ENCODE peak calls at places on chromosomes 13 and 19, in seven cellular contexts. One of them, this sample, is unnamed.

GRCh38 chr19:33064117-33064777 is 441 bp downstream of the RHPN2 start:
- DNase-seq in tibial nerve: no peak
- DNase-seq in thoracic aorta: no peak
- DNase-seq in dorsolateral prefrontal cortex: no peak
- DNase-seq in A673: peak; percentile 46
- DNase-seq in effector memory CD4-positive, alpha-beta T cell: no peak
- DNase-seq in mammary epithelial cell: no peak
- DNase-seq in this sample: no peak

GRCh38 chr19:16164222-16164890 is 9.0 kb downstream of the CIB3 start:
- DNase-seq in tibial nerve: no peak
- DNase-seq in thoracic aorta: no peak
- DNase-seq in dorsolateral prefrontal cortex: no peak
- DNase-seq in A673: no peak
- DNase-seq in effector memory CD4-positive, alpha-beta T cell: no peak
- DNase-seq in mammary epithelial cell: no peak
- DNase-seq in this sample: no peak

GRCh38 chr13:45269204-45269603 is 68.4 kb upstream of the KCTD4 start:
- DNase-seq in tibial nerve: no peak
- DNase-seq in thoracic aorta: no peak
- DNase-seq in dorsolateral prefrontal cortex: no peak
- DNase-seq in A673: no peak
- DNase-seq in effector memory CD4-positive, alpha-beta T cell: no peak
- DNase-seq in mammary epithelial cell: peak; percentile 34
- DNase-seq in this sample: no peak

GRCh38 chr13:29452773-29453574 is 142.5 kb downstream of the SLC7A1 start:
- DNase-seq in tibial nerve: no peak
- DNase-seq in thoracic aorta: no peak
- DNase-seq in dorsolateral prefrontal cortex: no peak
- DNase-seq in A673: peak; percentile 25
- DNase-seq in effector memory CD4-positive, alpha-beta T cell: no peak
- DNase-seq in mammary epithelial cell: no peak
- DNase-seq in this sample: no peak

GRCh38 chr13:112057736-112058518 is 9.0 kb upstream of the SOX1 start:
- DNase-seq in tibial nerve: no peak
- DNase-seq in thoracic aorta: no peak
- DNase-seq in dorsolateral prefrontal cortex: no peak
- DNase-seq in A673: peak; percentile 43
- DNase-seq in effector memory CD4-positive, alpha-beta T cell: no peak
- DNase-seq in mammary epithelial cell: no peak
- DNase-seq in this sample: peak; percentile 77

GRCh38 chr19:40284501-40285352 is at the start of gene AKT2:
- DNase-seq in tibial nerve: peak; percentile 18
- DNase-seq in thoracic aorta: no peak
- DNase-seq in dorsolateral prefrontal cortex: no peak
- DNase-seq in A673: peak; percentile 91
- DNase-seq in effector memory CD4-positive, alpha-beta T cell: peak; percentile 68
- DNase-seq in mammary epithelial cell: peak; percentile 9
- DNase-seq in this sample: peak; percentile 49

GRCh38 chr13:52159159-52159982 is at the start of gene NEK3:
- DNase-seq in tibial nerve: peak; percentile 41
- DNase-seq in thoracic aorta: peak; percentile 17
- DNase-seq in dorsolateral prefrontal cortex: peak; percentile 72
- DNase-seq in A673: peak; percentile 77
- DNase-seq in effector memory CD4-positive, alpha-beta T cell: peak; percentile 25
- DNase-seq in mammary epithelial cell: peak; percentile 46
- DNase-seq in this sample: no peak

GRCh38 chr19:41551212-41551610 is 24.8 kb upstream of the CEACAM21 start:
- DNase-seq in tibial nerve: no peak
- DNase-seq in thoracic aorta: no peak
- DNase-seq in dorsolateral prefrontal cortex: no peak
- DNase-seq in A673: no peak
- DNase-seq in effector memory CD4-positive, alpha-beta T cell: no peak
- DNase-seq in mammary epithelial cell: no peak
- DNase-seq in this sample: no peak

GRCh38 chr19:50275577-50276368 is 53.4 kb downstream of the KCNC3 start:
- DNase-seq in tibial nerve: no peak
- DNase-seq in thoracic aorta: no peak
- DNase-seq in dorsolateral prefrontal cortex: no peak
- DNase-seq in A673: no peak
- DNase-seq in effector memory CD4-positive, alpha-beta T cell: no peak
- DNase-seq in mammary epithelial cell: no peak
- DNase-seq in this sample: no peak

GRCh38 chr13:36370108-36370429 is 23.9 kb upstream of the SPART start:
- DNase-seq in tibial nerve: peak; percentile 27
- DNase-seq in thoracic aorta: no peak
- DNase-seq in dorsolateral prefrontal cortex: peak; percentile 79
- DNase-seq in A673: no peak
- DNase-seq in effector memory CD4-positive, alpha-beta T cell: no peak
- DNase-seq in mammary epithelial cell: no peak
- DNase-seq in this sample: no peak

GRCh38 chr19:12202250-12202649 is 39.4 kb downstream of the ZNF136 start:
- DNase-seq in tibial nerve: no peak
- DNase-seq in thoracic aorta: no peak
- DNase-seq in dorsolateral prefrontal cortex: no peak
- DNase-seq in A673: peak; percentile 15
- DNase-seq in effector memory CD4-positive, alpha-beta T cell: peak; percentile 5
- DNase-seq in mammary epithelial cell: no peak
- DNase-seq in this sample: no peak

GRCh38 chr13:44155422-44156293 is 218.0 kb upstream of the SERP2 start:
- DNase-seq in tibial nerve: peak; percentile 59
- DNase-seq in thoracic aorta: peak; percentile 18
- DNase-seq in dorsolateral prefrontal cortex: peak; percentile 68
- DNase-seq in A673: no peak
- DNase-seq in effector memory CD4-positive, alpha-beta T cell: no peak
- DNase-seq in mammary epithelial cell: no peak
- DNase-seq in this sample: no peak

GRCh38 chr13:66513728-66514127 is 716.4 kb downstream of the PCDH9 start:
- DNase-seq in tibial nerve: no peak
- DNase-seq in thoracic aorta: no peak
- DNase-seq in dorsolateral prefrontal cortex: no peak
- DNase-seq in A673: peak; percentile 31
- DNase-seq in effector memory CD4-positive, alpha-beta T cell: no peak
- DNase-seq in mammary epithelial cell: no peak
- DNase-seq in this sample: no peak

GRCh38 chr19:852136-853013 is at the start of gene ELANE:
- DNase-seq in tibial nerve: no peak
- DNase-seq in thoracic aorta: no peak
- DNase-seq in dorsolateral prefrontal cortex: no peak
- DNase-seq in A673: no peak
- DNase-seq in effector memory CD4-positive, alpha-beta T cell: no peak
- DNase-seq in mammary epithelial cell: no peak
- DNase-seq in this sample: no peak

GRCh38 chr13:50426932-50427331 is 411.7 kb downstream of the KCNRG start:
- DNase-seq in tibial nerve: no peak
- DNase-seq in thoracic aorta: no peak
- DNase-seq in dorsolateral prefrontal cortex: no peak
- DNase-seq in A673: no peak
- DNase-seq in effector memory CD4-positive, alpha-beta T cell: no peak
- DNase-seq in mammary epithelial cell: no peak
- DNase-seq in this sample: no peak

GRCh38 chr19:30338878-30339623 is 33.1 kb upstream of the ZNF536 start:
- DNase-seq in tibial nerve: no peak
- DNase-seq in thoracic aorta: no peak
- DNase-seq in dorsolateral prefrontal cortex: peak; percentile 34
- DNase-seq in A673: no peak
- DNase-seq in effector memory CD4-positive, alpha-beta T cell: no peak
- DNase-seq in mammary epithelial cell: no peak
- DNase-seq in this sample: no peak

GRCh38 chr19:35045667-35046300 is 4.3 kb downstream of the HPN start:
- DNase-seq in tibial nerve: no peak
- DNase-seq in thoracic aorta: no peak
- DNase-seq in dorsolateral prefrontal cortex: no peak
- DNase-seq in A673: peak; percentile 62
- DNase-seq in effector memory CD4-positive, alpha-beta T cell: no peak
- DNase-seq in mammary epithelial cell: peak; percentile 35
- DNase-seq in this sample: peak; percentile 68

GRCh38 chr19:14941189-14941588 is at the start of gene OR7C2:
- DNase-seq in tibial nerve: no peak
- DNase-seq in thoracic aorta: no peak
- DNase-seq in dorsolateral prefrontal cortex: no peak
- DNase-seq in A673: no peak
- DNase-seq in effector memory CD4-positive, alpha-beta T cell: no peak
- DNase-seq in mammary epithelial cell: no peak
- DNase-seq in this sample: no peak

GRCh38 chr19:54560881-54561385 is 12.7 kb upstream of the LILRA2 start:
- DNase-seq in tibial nerve: no peak
- DNase-seq in thoracic aorta: no peak
- DNase-seq in dorsolateral prefrontal cortex: no peak
- DNase-seq in A673: no peak
- DNase-seq in effector memory CD4-positive, alpha-beta T cell: no peak
- DNase-seq in mammary epithelial cell: no peak
- DNase-seq in this sample: no peak

GRCh38 chr19:39765091-39766076 is 13.3 kb upstream of the LEUTX start:
- DNase-seq in tibial nerve: peak; percentile 21
- DNase-seq in thoracic aorta: no peak
- DNase-seq in dorsolateral prefrontal cortex: no peak
- DNase-seq in A673: peak; percentile 68
- DNase-seq in effector memory CD4-positive, alpha-beta T cell: peak; percentile 1
- DNase-seq in mammary epithelial cell: peak; percentile 13
- DNase-seq in this sample: no peak

GRCh38 chr13:89695343-89696257 is 1651.9 kb upstream of the MIR17HG start:
- DNase-seq in tibial nerve: peak; percentile 35
- DNase-seq in thoracic aorta: no peak
- DNase-seq in dorsolateral prefrontal cortex: no peak
- DNase-seq in A673: peak; percentile 76
- DNase-seq in effector memory CD4-positive, alpha-beta T cell: no peak
- DNase-seq in mammary epithelial cell: peak; percentile 44
- DNase-seq in this sample: peak; percentile 37

GRCh38 chr13:52650731-52651130 is 1.9 kb upstream of the SUGT1 start:
- DNase-seq in tibial nerve: no peak
- DNase-seq in thoracic aorta: no peak
- DNase-seq in dorsolateral prefrontal cortex: no peak
- DNase-seq in A673: no peak
- DNase-seq in effector memory CD4-positive, alpha-beta T cell: no peak
- DNase-seq in mammary epithelial cell: no peak
- DNase-seq in this sample: no peak

GRCh38 chr13:48010698-48011097 is 9.6 kb upstream of the SUCLA2 start:
- DNase-seq in tibial nerve: no peak
- DNase-seq in thoracic aorta: no peak
- DNase-seq in dorsolateral prefrontal cortex: no peak
- DNase-seq in A673: no peak
- DNase-seq in effector memory CD4-positive, alpha-beta T cell: no peak
- DNase-seq in mammary epithelial cell: no peak
- DNase-seq in this sample: no peak

GRCh38 chr13:51122868-51123267 is 11.8 kb upstream of the C13orf42 start:
- DNase-seq in tibial nerve: no peak
- DNase-seq in thoracic aorta: no peak
- DNase-seq in dorsolateral prefrontal cortex: no peak
- DNase-seq in A673: no peak
- DNase-seq in effector memory CD4-positive, alpha-beta T cell: no peak
- DNase-seq in mammary epithelial cell: no peak
- DNase-seq in this sample: peak; percentile 16

GRCh38 chr13:110965038-110965754 is 50.3 kb upstream of the ANKRD10 start:
- DNase-seq in tibial nerve: no peak
- DNase-seq in thoracic aorta: no peak
- DNase-seq in dorsolateral prefrontal cortex: no peak
- DNase-seq in A673: no peak
- DNase-seq in effector memory CD4-positive, alpha-beta T cell: no peak
- DNase-seq in mammary epithelial cell: peak; percentile 96
- DNase-seq in this sample: no peak

GRCh38 chr13:110914293-110915056 is 394 bp downstream of the ANKRD10 start:
- DNase-seq in tibial nerve: peak; percentile 64
- DNase-seq in thoracic aorta: peak; percentile 21
- DNase-seq in dorsolateral prefrontal cortex: peak; percentile 75
- DNase-seq in A673: peak; percentile 82
- DNase-seq in effector memory CD4-positive, alpha-beta T cell: peak; percentile 44
- DNase-seq in mammary epithelial cell: no peak
- DNase-seq in this sample: peak; percentile 76

GRCh38 chr13:42110410-42111155 is 62.1 kb downstream of the DGKH start:
- DNase-seq in tibial nerve: peak; percentile 64
- DNase-seq in thoracic aorta: no peak
- DNase-seq in dorsolateral prefrontal cortex: no peak
- DNase-seq in A673: peak; percentile 80
- DNase-seq in effector memory CD4-positive, alpha-beta T cell: no peak
- DNase-seq in mammary epithelial cell: peak; percentile 73
- DNase-seq in this sample: peak; percentile 76

DNA sequence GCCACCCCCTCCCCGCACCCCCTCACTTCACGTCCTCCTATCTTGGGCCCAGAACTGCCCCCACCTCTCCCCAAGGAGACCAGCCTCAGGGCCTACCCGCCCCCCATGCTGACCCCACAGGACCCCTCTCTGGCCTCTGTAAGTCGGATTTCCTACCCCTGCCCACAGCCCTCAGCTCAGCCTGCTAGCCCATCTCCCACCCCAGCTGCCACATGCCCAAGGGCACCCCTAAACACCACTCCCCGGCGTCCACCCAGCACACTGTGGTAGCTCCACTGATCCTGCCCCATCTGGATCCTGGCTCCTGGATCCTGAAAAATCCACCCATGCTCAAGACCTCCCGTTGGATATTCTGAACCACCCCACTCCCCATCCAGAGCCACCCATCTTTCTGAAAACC is 805 bp downstream of the EVI5L start:
- DNase-seq in tibial nerve: no peak
- DNase-seq in thoracic aorta: no peak
- DNase-seq in dorsolateral prefrontal cortex: no peak
- DNase-seq in A673: no peak
- DNase-seq in effector memory CD4-positive, alpha-beta T cell: no peak
- DNase-seq in mammary epithelial cell: no peak
- DNase-seq in this sample: no peak
- H3K4me3 ChIP-seq in tibial nerve: peak overlapping the region; percentile 69
- H3K4me3 ChIP-seq in thoracic aorta: peak overlapping the region; percentile 84
- H3K4me3 ChIP-seq in dorsolateral prefrontal cortex: peak overlapping the region; percentile 72
- H3K4me3 ChIP-seq in A673: peak overlapping the region; percentile 59
- H3K4me3 ChIP-seq in effector memory CD4-positive, alpha-beta T cell: peak overlapping the region; percentile 58
- H3K4me3 ChIP-seq in mammary epithelial cell: peak overlapping the region; percentile 60
- H3K4me3 ChIP-seq in this sample: peak overlapping the region; percentile 58

GRCh38 chr19:46270521-46271256 is 26.2 kb upstream of the HIF3A start:
- DNase-seq in tibial nerve: no peak
- DNase-seq in thoracic aorta: no peak
- DNase-seq in dorsolateral prefrontal cortex: no peak
- DNase-seq in A673: no peak
- DNase-seq in effector memory CD4-positive, alpha-beta T cell: no peak
- DNase-seq in mammary epithelial cell: no peak
- DNase-seq in this sample: no peak
- H3K4me3 ChIP-seq in tibial nerve: no peak overlapping the region
- H3K4me3 ChIP-seq in thoracic aorta: no peak overlapping the region
- H3K4me3 ChIP-seq in dorsolateral prefrontal cortex: no peak overlapping the region
- H3K4me3 ChIP-seq in A673: no peak overlapping the region
- H3K4me3 ChIP-seq in effector memory CD4-positive, alpha-beta T cell: no peak overlapping the region
- H3K4me3 ChIP-seq in mammary epithelial cell: no peak overlapping the region
- H3K4me3 ChIP-seq in this sample: no peak overlapping the region

DNA sequence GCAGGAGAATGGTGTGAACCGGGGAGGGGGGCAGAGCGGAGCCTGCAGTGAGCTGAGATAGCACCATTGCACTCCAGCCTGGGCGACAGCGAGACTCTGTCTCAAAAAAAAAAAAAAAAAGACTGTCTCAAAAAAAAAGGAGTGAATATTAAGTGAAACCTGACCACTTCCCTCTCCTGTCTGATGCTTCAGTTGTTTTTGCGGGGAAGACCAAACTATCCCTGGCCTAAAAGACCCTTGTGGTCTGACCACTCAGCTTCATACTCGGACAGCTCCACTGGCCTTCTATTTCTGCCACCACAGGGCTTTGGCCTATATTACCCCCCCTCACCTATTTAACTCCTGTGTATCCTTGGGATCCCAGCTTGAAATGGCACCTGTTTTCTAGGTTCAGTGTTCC is 2.3 kb downstream of the CLASRP start:
- DNase-seq in tibial nerve: no peak
- DNase-seq in thoracic aorta: no peak
- DNase-seq in dorsolateral prefrontal cortex: no peak
- DNase-seq in A673: no peak
- DNase-seq in effector memory CD4-positive, alpha-beta T cell: no peak
- DNase-seq in mammary epithelial cell: no peak
- DNase-seq in this sample: no peak
- H3K4me3 ChIP-seq in tibial nerve: no peak overlapping the region
- H3K4me3 ChIP-seq in thoracic aorta: no peak overlapping the region
- H3K4me3 ChIP-seq in dorsolateral prefrontal cortex: peak overlapping the region; percentile 97
- H3K4me3 ChIP-seq in A673: no peak overlapping the region
- H3K4me3 ChIP-seq in effector memory CD4-positive, alpha-beta T cell: no peak overlapping the region
- H3K4me3 ChIP-seq in mammary epithelial cell: no peak overlapping the region
- H3K4me3 ChIP-seq in this sample: no peak overlapping the region

GRCh38 chr13:69155136-69155535 is 952.5 kb upstream of the ATXN8OS start:
- DNase-seq in tibial nerve: no peak
- DNase-seq in thoracic aorta: no peak
- DNase-seq in dorsolateral prefrontal cortex: no peak
- DNase-seq in A673: no peak
- DNase-seq in effector memory CD4-positive, alpha-beta T cell: no peak
- DNase-seq in mammary epithelial cell: no peak
- DNase-seq in this sample: no peak
- H3K4me3 ChIP-seq in tibial nerve: no peak overlapping the region
- H3K4me3 ChIP-seq in thoracic aorta: no peak overlapping the region
- H3K4me3 ChIP-seq in dorsolateral prefrontal cortex: no peak overlapping the region
- H3K4me3 ChIP-seq in A673: no peak overlapping the region
- H3K4me3 ChIP-seq in effector memory CD4-positive, alpha-beta T cell: no peak overlapping the region
- H3K4me3 ChIP-seq in mammary epithelial cell: no peak overlapping the region
- H3K4me3 ChIP-seq in this sample: no peak overlapping the region